ENCODE peak calls at places on chromosomes 5 and 9, in ten cellular contexts. Z, P, W, F, O, X, H, M, E and S are unnamed samples.

GRCh38 chr5:134129411-134130238 is 15.1 kb downstream of the TCF7 start:
- DNase-seq in Z (no peak), P (no peak), W (no peak), F (no peak), O (no peak), X (no peak), H (no peak), M (no peak), E (no peak), S (no peak)

GRCh38 chr9:130453487-130453886 is 8.7 kb downstream of the ASS1 start:
- DNase-seq in Z (no peak), P (no peak), W (no peak), F (no peak), O (no peak), X (no peak), H (peak; percentile 38), M (no peak), E (no peak), S (no peak)

GRCh38 chr9:119649205-119649604 is 280.0 kb upstream of the BRINP1 start:
- DNase-seq in Z (no peak), P (no peak), W (no peak), F (no peak), O (no peak), X (no peak), H (no peak), M (no peak), E (no peak), S (no peak)

GRCh38 chr9:119898316-119898715 is 529.1 kb upstream of the BRINP1 start:
- DNase-seq in Z (no peak), P (no peak), W (no peak), F (no peak), O (no peak), X (no peak), H (no peak), M (no peak), E (no peak), S (peak; percentile 16)

GRCh38 chr9:115132648-115133047 is 14.7 kb upstream of the TNC start:
- DNase-seq in Z (no peak), P (no peak), W (no peak), F (no peak), O (no peak), X (no peak), H (no peak), M (no peak), E (no peak), S (peak; percentile 43)

GRCh38 chr9:134375011-134375390 is 48.7 kb downstream of the RXRA start:
- DNase-seq in Z (no peak), P (no peak), W (peak; percentile 67), F (no peak), O (no peak), X (no peak), H (no peak), M (no peak), E (no peak), S (peak; percentile 61)

GRCh38 chr9:120708526-120709224 is 5.6 kb downstream of the MEGF9 start:
- DNase-seq in Z (no peak), P (no peak), W (no peak), F (no peak), O (no peak), X (no peak), H (no peak), M (no peak), E (peak; percentile 39), S (peak; percentile 55)

GRCh38 chr5:159184858-159185381 is 24.4 kb downstream of the RNF145 start:
- DNase-seq in Z (no peak), P (no peak), W (no peak), F (peak; percentile 9), O (peak; percentile 21), X (no peak), H (no peak), M (peak; percentile 35), E (peak; percentile 97), S (peak; percentile 52)

GRCh38 chr9:120412425-120412951 is 167.5 kb downstream of the CDK5RAP2 start:
- DNase-seq in Z (no peak), P (no peak), W (no peak), F (no peak), O (peak; percentile 34), X (no peak), H (no peak), M (no peak), E (no peak), S (peak; percentile 65)

GRCh38 chr9:127170652-127171051 is 48.2 kb upstream of the ANGPTL2 start:
- DNase-seq in Z (no peak), P (no peak), W (no peak), F (no peak), O (no peak), X (no peak), H (no peak), M (peak; percentile 57), E (no peak), S (no peak)